ENCODE peak calls at places on chromosomes 2 and 18, in nine cellular contexts. U is T-helper 9 cell; E is A549; V is CD4-positive, CD25-positive, alpha-beta regulatory T cell; J is heart right ventricle; D is activated CD8-positive, alpha-beta memory T cell treated with anti-CD3 and anti-CD28 coated beads, Interleukin-2, amount 50 U/mL, for 48 hours; Z is CD8-positive, alpha-beta T cell; X is mesothelial cell of epicardium; W is left lung. I is an unnamed sample.

GRCh38 chr2:4272261-4272858 is 569.0 kb downstream of the DCDC2C start:
- DNase-seq in U (no peak), X (no peak), D (no peak), W (no peak), V (no peak), E (no peak), J (no peak), Z (no peak), I (no peak)

GRCh38 chr2:17962874-17963273 is 84.4 kb downstream of the KCNS3 start:
- DNase-seq in U (no peak), E (no peak), V (no peak), J (no peak), W (no peak), Z (no peak), D (no peak), X (no peak), I (no peak)

GRCh38 chr2:3491306-3491705 is 28.0 kb downstream of the ADI1 start:
- DNase-seq in U (no peak), Z (no peak), V (no peak), W (no peak), D (no peak), J (no peak), E (no peak), X (no peak), I (peak)

GRCh38 chr2:200086911-200087310 is 131.5 kb downstream of the MAIP1 start:
- DNase-seq in Z (no peak), W (no peak), V (no peak), E (no peak), U (no peak), D (no peak), J (no peak), X (no peak), I (no peak)

GRCh38 chr18:11504962-11505361 is 104.4 kb upstream of the SLC35G4 start:
- DNase-seq in V (no peak), E (no peak), X (no peak), J (no peak), U (no peak), Z (no peak), W (no peak), D (no peak), I (no peak)

GRCh38 chr2:40403233-40403841 is 48.6 kb downstream of the SLC8A1 start:
- DNase-seq in V (no peak), U (no peak), X (no peak), J (no peak), E (no peak), Z (no peak), W (no peak), D (no peak), I (no peak)

GRCh38 chr2:200820573-200820972 is 8.9 kb downstream of the BZW1 start:
- DNase-seq in Z (no peak), V (no peak), E (no peak), U (no peak), J (no peak), X (no peak), D (no peak), W (no peak), I (no peak)

GRCh38 chr2:238565031-238565430 is 138.3 kb downstream of the ASB1 start:
- DNase-seq in W (no peak), D (no peak), J (no peak), V (no peak), X (no peak), E (no peak), U (no peak), Z (no peak), I (no peak)

GRCh38 chr18:43422483-43422882 is 145.2 kb upstream of the SYT4 start:
- DNase-seq in W (no peak), Z (no peak), E (no peak), V (no peak), D (no peak), X (no peak), J (no peak), U (no peak), I (no peak)

GRCh38 chr2:240519396-240520142 is 38.2 kb downstream of the ANKMY1 start:
- DNase-seq in V (no peak), Z (no peak), D (peak), J (no peak), U (no peak), E (no peak), W (no peak), X (no peak), I (no peak)

GRCh38 chr2:11129598-11130449 is 25.4 kb upstream of the SLC66A3 start:
- DNase-seq in W (peak), E (peak), J (no peak), Z (peak), D (peak), U (peak), V (peak), X (peak), I (peak)

GRCh38 chr2:237691200-237691907 is 64.0 kb downstream of the LRRFIP1 start:
- DNase-seq in J (no peak), X (peak), U (peak), V (no peak), E (no peak), W (peak), D (no peak), Z (peak), I (peak)

GRCh38 chr2:134583462-134583861 is 135.3 kb downstream of the TMEM163 start:
- DNase-seq in U (no peak), V (no peak), X (no peak), E (no peak), Z (no peak), W (no peak), D (no peak), J (no peak), I (no peak)

GRCh38 chr2:108347786-108348185 is 30.0 kb upstream of the SULT1C4 start:
- DNase-seq in E (no peak), X (no peak), W (no peak), V (no peak), U (no peak), D (no peak), Z (no peak), J (no peak), I (no peak)

GRCh38 chr2:217622205-217622621 is 380.6 kb downstream of the TNS1 start:
- DNase-seq in Z (no peak), J (peak), X (no peak), W (no peak), U (no peak), E (no peak), V (no peak), D (no peak), I (peak)

GRCh38 chr2:234772775-234773064 is 179.1 kb upstream of the SH3BP4 start:
- DNase-seq in E (no peak), Z (no peak), J (no peak), X (no peak), V (no peak), U (no peak), D (no peak), W (no peak), I (no peak)

GRCh38 chr2:157782057-157782845 is 93.9 kb downstream of the ACVR1 start:
- DNase-seq in W (no peak), E (no peak), D (no peak), J (peak), X (no peak), U (no peak), Z (no peak), V (no peak), I (no peak)

GRCh38 chr2:187403568-187404260 is 44.3 kb downstream of the CALCRL start:
- DNase-seq in E (no peak), U (no peak), D (no peak), J (peak), W (no peak), Z (no peak), X (no peak), V (no peak), I (no peak)

GRCh38 chr2:172196768-172197322 is 94.1 kb upstream of the DLX2 start:
- DNase-seq in J (no peak), Z (no peak), V (no peak), U (no peak), D (no peak), W (peak), X (no peak), E (no peak), I (no peak)

GRCh38 chr2:237136824-237137223 is 51.1 kb downstream of the COPS8 start:
- DNase-seq in D (no peak), E (no peak), W (no peak), J (peak), X (no peak), U (no peak), Z (no peak), V (no peak), I (no peak)

GRCh38 chr2:230447455-230448451 is 31.8 kb downstream of the SP100 start:
- DNase-seq in X (no peak), Z (no peak), V (no peak), U (no peak), E (no peak), D (no peak), J (no peak), W (no peak), I (no peak)

GRCh38 chr2:12613137-12613912 is 103.4 kb upstream of the TRIB2 start:
- DNase-seq in Z (no peak), E (no peak), V (no peak), X (no peak), U (no peak), W (no peak), D (no peak), J (no peak), I (no peak)

GRCh38 chr2:192082121-192082520 is 112.6 kb downstream of the TMEFF2 start:
- DNase-seq in V (no peak), U (no peak), E (no peak), X (no peak), J (no peak), W (no peak), D (no peak), Z (no peak), I (no peak)

GRCh38 chr18:9943311-9943710 is 29.5 kb downstream of the VAPA start:
- DNase-seq in J (no peak), D (no peak), W (no peak), U (no peak), X (no peak), E (no peak), V (no peak), Z (no peak), I (no peak)

GRCh38 chr2:164073758-164074094 is 337.9 kb upstream of the FIGN start:
- DNase-seq in X (no peak), Z (no peak), D (no peak), U (no peak), E (no peak), J (no peak), V (no peak), W (no peak), I (no peak)